ENCODE peak calls at places on chromosomes 3 and 15, in six cellular contexts. One of them, this sample, is unnamed.
A peak's percentile ranks its signal among the peaks of the same experiment; 100 is the strongest.

GRCh38 chr3:71035886-71036285 is 547.6 kb downstream of the FOXP1 start:
- DNase-seq in left colon: no peak
- DNase-seq in T-cell: no peak
- DNase-seq in AG08396: no peak
- DNase-seq in GM13976: no peak
- DNase-seq in NCI-H2081 treated with DMSO at 0.1 percent for 48 hours: no peak
- DNase-seq in this sample: no peak

GRCh38 chr15:98881526-98882517 is 125.8 kb downstream of the PGPEP1L start:
- DNase-seq in left colon: no peak
- DNase-seq in T-cell: no peak
- DNase-seq in AG08396: peak; percentile 44
- DNase-seq in GM13976: peak; percentile 69
- DNase-seq in NCI-H2081 treated with DMSO at 0.1 percent for 48 hours: peak; percentile 19
- DNase-seq in this sample: no peak

GRCh38 chr3:188241072-188241471 is 87.1 kb downstream of the LPP start:
- DNase-seq in left colon: peak; percentile 56
- DNase-seq in T-cell: no peak
- DNase-seq in AG08396: no peak
- DNase-seq in GM13976: no peak
- DNase-seq in NCI-H2081 treated with DMSO at 0.1 percent for 48 hours: no peak
- DNase-seq in this sample: no peak

GRCh38 chr3:108099203-108099602 is 8.4 kb upstream of the CD47 start:
- DNase-seq in left colon: no peak
- DNase-seq in T-cell: no peak
- DNase-seq in AG08396: no peak
- DNase-seq in GM13976: peak; percentile 35
- DNase-seq in NCI-H2081 treated with DMSO at 0.1 percent for 48 hours: no peak
- DNase-seq in this sample: no peak

GRCh38 chr3:38554127-38554827 is 58.1 kb downstream of the EXOG start:
- DNase-seq in left colon: peak; percentile 3
- DNase-seq in T-cell: no peak
- DNase-seq in AG08396: no peak
- DNase-seq in GM13976: no peak
- DNase-seq in NCI-H2081 treated with DMSO at 0.1 percent for 48 hours: no peak
- DNase-seq in this sample: no peak

GRCh38 chr3:193826126-193826795 is 233.3 kb downstream of the OPA1 start:
- DNase-seq in left colon: no peak
- DNase-seq in T-cell: no peak
- DNase-seq in AG08396: peak; percentile 72
- DNase-seq in GM13976: no peak
- DNase-seq in NCI-H2081 treated with DMSO at 0.1 percent for 48 hours: no peak
- DNase-seq in this sample: no peak

GRCh38 chr15:92600902-92601301 is 54.7 kb downstream of the FAM174B start:
- DNase-seq in left colon: no peak
- DNase-seq in T-cell: no peak
- DNase-seq in AG08396: no peak
- DNase-seq in GM13976: no peak
- DNase-seq in NCI-H2081 treated with DMSO at 0.1 percent for 48 hours: no peak
- DNase-seq in this sample: no peak

GRCh38 chr15:70032509-70032908 is 65.2 kb downstream of the TLE3 start:
- DNase-seq in left colon: no peak
- DNase-seq in T-cell: no peak
- DNase-seq in AG08396: no peak
- DNase-seq in GM13976: no peak
- DNase-seq in NCI-H2081 treated with DMSO at 0.1 percent for 48 hours: no peak
- DNase-seq in this sample: no peak

GRCh38 chr3:37546876-37547275 is 314.8 kb upstream of the CTDSPL start:
- DNase-seq in left colon: no peak
- DNase-seq in T-cell: no peak
- DNase-seq in AG08396: peak; percentile 72
- DNase-seq in GM13976: peak; percentile 51
- DNase-seq in NCI-H2081 treated with DMSO at 0.1 percent for 48 hours: no peak
- DNase-seq in this sample: no peak

GRCh38 chr3:39388741-39389248 is 5.6 kb downstream of the SLC25A38 start:
- DNase-seq in left colon: no peak
- DNase-seq in T-cell: no peak
- DNase-seq in AG08396: no peak
- DNase-seq in GM13976: peak; percentile 74
- DNase-seq in NCI-H2081 treated with DMSO at 0.1 percent for 48 hours: no peak
- DNase-seq in this sample: no peak

GRCh38 chr15:31390777-31391486 is 64.3 kb downstream of the KLF13 start:
- DNase-seq in left colon: no peak
- DNase-seq in T-cell: no peak
- DNase-seq in AG08396: no peak
- DNase-seq in GM13976: peak; percentile 10
- DNase-seq in NCI-H2081 treated with DMSO at 0.1 percent for 48 hours: no peak
- DNase-seq in this sample: no peak

GRCh38 chr15:64813075-64813474 is 12.4 kb downstream of the PIF1 start:
- DNase-seq in left colon: no peak
- DNase-seq in T-cell: no peak
- DNase-seq in AG08396: no peak
- DNase-seq in GM13976: peak; percentile 34
- DNase-seq in NCI-H2081 treated with DMSO at 0.1 percent for 48 hours: no peak
- DNase-seq in this sample: no peak

GRCh38 chr3:129942296-129942695 is 32.2 kb upstream of the TRH start:
- DNase-seq in left colon: no peak
- DNase-seq in T-cell: no peak
- DNase-seq in AG08396: peak; percentile 82
- DNase-seq in GM13976: peak; percentile 75
- DNase-seq in NCI-H2081 treated with DMSO at 0.1 percent for 48 hours: no peak
- DNase-seq in this sample: no peak

GRCh38 chr3:50275996-50276761 is 2.7 kb upstream of the LSMEM2 start:
- DNase-seq in left colon: no peak
- DNase-seq in T-cell: no peak
- DNase-seq in AG08396: no peak
- DNase-seq in GM13976: no peak
- DNase-seq in NCI-H2081 treated with DMSO at 0.1 percent for 48 hours: no peak
- DNase-seq in this sample: no peak

GRCh38 chr3:194250104-194251002 is 100.8 kb downstream of the CPN2 start:
- DNase-seq in left colon: peak; percentile 57
- DNase-seq in T-cell: no peak
- DNase-seq in AG08396: no peak
- DNase-seq in GM13976: no peak
- DNase-seq in NCI-H2081 treated with DMSO at 0.1 percent for 48 hours: peak; percentile 81
- DNase-seq in this sample: no peak

GRCh38 chr15:93066103-93066725 is 22.8 kb downstream of the RGMA start:
- DNase-seq in left colon: no peak
- DNase-seq in T-cell: no peak
- DNase-seq in AG08396: no peak
- DNase-seq in GM13976: no peak
- DNase-seq in NCI-H2081 treated with DMSO at 0.1 percent for 48 hours: no peak
- DNase-seq in this sample: no peak

This sample was measured in activated effector memory CD4-positive, alpha-beta T cell treated with Interleukin-2 at 50 U/mL for 16 hours.